ENCODE peak calls at places on chromosome 13, in six cellular contexts. Q, F, N, P, I and Z are unnamed samples.
A peak's percentile ranks its signal among the peaks of the same experiment; 100 is the strongest.

GRCh38 chr13:25677956-25678355 is 306.2 kb downstream of the ATP8A2 start:
- DNase-seq in Q (no peak), N (no peak), I (no peak), F (no peak), P (no peak), Z (no peak)

GRCh38 chr13:112583592-112584277 is 4.2 kb downstream of the TUBGCP3 start:
- DNase-seq in I (no peak), Q (no peak), P (no peak), N (no peak), F (no peak), Z (no peak)

GRCh38 chr13:66491241-66491640 is 738.9 kb downstream of the PCDH9 start:
- DNase-seq in Q (no peak), P (no peak), N (no peak), F (no peak), I (no peak), Z (no peak)

GRCh38 chr13:33204130-33204927 is 81.2 kb downstream of the STARD13 start:
- DNase-seq in P (peak; percentile 87), F (no peak), I (peak; percentile 63), N (no peak), Q (peak; percentile 36), Z (no peak)

GRCh38 chr13:72458701-72459100 is 268.7 kb downstream of the MZT1 start:
- DNase-seq in Q (no peak), P (no peak), I (no peak), F (no peak), N (peak; percentile 27), Z (peak; percentile 76)

GRCh38 chr13:89057862-89058261 is 1386.7 kb downstream of the SLITRK5 start:
- DNase-seq in Q (no peak), P (no peak), N (no peak), I (no peak), F (no peak), Z (no peak)

GRCh38 chr13:21933001-21933400 is 262.1 kb downstream of the FGF9 start:
- DNase-seq in Q (no peak), I (no peak), F (no peak), N (no peak), P (no peak), Z (no peak)

GRCh38 chr13:103066991-103067390 is 774 bp upstream of the SLC10A2 start:
- DNase-seq in I (peak; percentile 28), Q (no peak), F (no peak), P (no peak), N (no peak), Z (peak; percentile 11)

GRCh38 chr13:43232144-43232840 is 208.9 kb downstream of the DNAJC15 start:
- DNase-seq in I (no peak), N (peak; percentile 40), Q (no peak), P (no peak), F (no peak), Z (no peak)

GRCh38 chr13:24540236-24541126 is 27.9 kb upstream of the PARP4 start:
- DNase-seq in N (no peak), F (peak; percentile 71), P (no peak), Q (no peak), I (peak; percentile 51), Z (no peak)

GRCh38 chr13:32309812-32310706 is 5.1 kb downstream of the ZAR1L start:
- DNase-seq in F (no peak), Q (no peak), P (no peak), I (peak; percentile 47), N (peak; percentile 65), Z (peak; percentile 32)

GRCh38 chr13:43861863-43862262 is 17.7 kb downstream of the CCDC122 start:
- DNase-seq in P (no peak), Q (no peak), F (no peak), N (no peak), I (no peak), Z (no peak)

GRCh38 chr13:36297259-36297599 is 385 bp downstream of the CCDC169 start:
- DNase-seq in F (no peak), I (no peak), N (peak; percentile 15), Q (no peak), P (no peak), Z (no peak)

GRCh38 chr13:112141643-112142400 is 74.9 kb downstream of the SOX1 start:
- DNase-seq in I (no peak), Q (no peak), N (no peak), F (peak; percentile 41), P (peak; percentile 58), Z (no peak)

GRCh38 chr13:79491715-79492114 is 10.8 kb downstream of the NDFIP2 start:
- DNase-seq in F (no peak), N (peak; percentile 62), P (no peak), I (no peak), Q (no peak), Z (no peak)

GRCh38 chr13:49436890-49437289 is 7.0 kb downstream of the CAB39L start:
- DNase-seq in F (no peak), Q (no peak), N (peak; percentile 38), P (peak; percentile 69), I (no peak), Z (peak; percentile 8)

GRCh38 chr13:64662887-64663593 is 2567.1 kb downstream of the PCDH9 start:
- DNase-seq in F (no peak), P (no peak), Q (no peak), I (no peak), N (no peak), Z (no peak)

GRCh38 chr13:67308004-67308772 is 78.1 kb upstream of the PCDH9 start:
- DNase-seq in N (peak; percentile 79), P (no peak), I (no peak), F (no peak), Q (no peak), Z (no peak)

GRCh38 chr13:44305216-44305615 is 68.4 kb upstream of the SERP2 start:
- DNase-seq in I (no peak), F (no peak), N (no peak), P (no peak), Q (no peak), Z (no peak)

GRCh38 chr13:71021810-71022422 is 845.1 kb downstream of the DACH1 start:
- DNase-seq in N (no peak), P (no peak), F (no peak), Q (no peak), I (no peak), Z (no peak)

GRCh38 chr13:76596216-76596615 is 290.0 kb downstream of the KCTD12 start:
- DNase-seq in N (no peak), P (no peak), F (no peak), Q (no peak), I (no peak), Z (no peak)

GRCh38 chr13:28137556-28137955 is 789 bp upstream of the PAN3 start:
- DNase-seq in Q (no peak), F (no peak), P (no peak), N (peak; percentile 8), I (no peak), Z (no peak)

GRCh38 chr13:113903361-113903760 is 39.5 kb upstream of the GAS6 start:
- DNase-seq in F (no peak), P (peak; percentile 90), I (no peak), N (no peak), Q (peak; percentile 41), Z (no peak)

GRCh38 chr13:60661514-60661913 is 264.5 kb downstream of the TDRD3 start:
- DNase-seq in Q (no peak), N (no peak), I (no peak), F (no peak), P (no peak), Z (no peak)

GRCh38 chr13:27643334-27644158 is 21.9 kb downstream of the POLR1D start:
- DNase-seq in Q (no peak), F (no peak), I (no peak), N (no peak), P (no peak), Z (no peak)

GRCh38 chr13:37295573-37295972 is 190.1 kb upstream of the CSNK1A1L start:
- DNase-seq in I (no peak), Q (no peak), P (no peak), N (no peak), F (no peak), Z (no peak)

GRCh38 chr13:104327217-104327616 is 1261.0 kb upstream of the SLC10A2 start:
- DNase-seq in P (no peak), I (no peak), Q (no peak), N (no peak), F (no peak), Z (no peak)

GRCh38 chr13:44035400-44035799 is 155.7 kb downstream of the LACC1 start:
- DNase-seq in Q (no peak), F (no peak), N (no peak), I (no peak), P (no peak), Z (no peak)

GRCh38 chr13:102977471-102977870 is 88.7 kb downstream of the SLC10A2 start:
- DNase-seq in P (no peak), I (no peak), F (no peak), Q (no peak), N (no peak), Z (peak; percentile 69)

GRCh38 chr13:34748078-34748477 is 194.0 kb upstream of the NBEA start:
- DNase-seq in Q (no peak), N (no peak), P (peak; percentile 64), I (no peak), F (no peak), Z (no peak)

DNA sequence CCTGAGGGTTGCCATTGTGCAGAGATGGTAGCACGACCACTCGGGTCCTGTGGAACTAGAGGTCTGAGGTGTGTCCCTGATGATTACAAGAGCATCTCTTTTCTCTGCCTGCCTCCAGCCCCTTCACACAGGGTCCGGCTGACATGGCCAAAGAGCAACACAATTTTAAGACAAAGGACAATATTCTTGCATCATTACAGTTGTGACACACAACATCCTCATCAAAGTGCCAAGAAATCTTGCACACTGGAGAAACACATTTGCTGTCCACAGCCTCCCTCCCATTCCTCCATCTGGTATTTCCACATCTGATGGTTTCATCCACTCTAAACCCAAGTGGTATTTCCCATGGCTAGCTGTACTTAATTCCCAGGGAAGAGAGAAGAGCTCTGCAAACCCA is 12.8 kb downstream of the COL4A1 start:
- DNase-seq in N (no peak), F (no peak), Q (no peak), P (peak; percentile 54), I (no peak), Z (no peak)
- H3K4me1 ChIP-seq in N (no peaks in the 10 kb centered on the region), F (no peaks in the 10 kb centered on the region), Q (peaks cover 31% of the 10 kb centered on the region), P (peaks cover 98% of the 10 kb centered on the region), I (peaks cover 5% of the 10 kb centered on the region), Z (no peaks in the 10 kb centered on the region)

DNA sequence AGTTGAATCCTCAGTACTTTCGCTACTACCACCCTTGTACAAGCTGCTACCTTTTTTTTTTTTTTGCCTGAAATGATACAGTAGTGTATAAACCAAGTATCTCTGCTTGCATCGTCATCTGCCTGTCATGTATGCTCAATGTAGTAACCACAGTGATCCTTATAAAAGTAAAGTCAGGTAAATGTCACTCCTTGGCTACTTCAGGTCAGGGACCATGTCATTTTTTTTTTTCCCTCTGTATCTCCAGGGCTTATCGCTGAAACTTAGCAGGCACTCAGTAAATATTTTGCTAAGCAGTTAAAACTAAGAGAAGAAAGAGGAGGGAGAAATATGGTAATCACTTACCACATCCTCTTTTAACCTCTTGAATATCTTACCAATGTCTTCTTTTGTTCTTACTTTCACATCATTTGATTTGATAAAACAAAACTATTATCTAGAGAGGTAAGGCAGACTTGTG is 96.8 kb upstream of the KLF12 start:
- DNase-seq in Q (no peak), N (no peak), P (no peak), I (no peak), F (no peak), Z (no peak)
- H3K4me3 ChIP-seq in Q (no peak overlapping the region), N (no peak overlapping the region), P (no peak overlapping the region), I (no peak overlapping the region), F (no peak overlapping the region), Z (no peak overlapping the region)

GRCh38 chr13:100301418-100301817 is 212.5 kb downstream of the PCCA start:
- DNase-seq in Q (no peak), P (no peak), I (peak; percentile 24), F (no peak), N (no peak), Z (no peak)
- H3K36me3 ChIP-seq in Q (no peaks in the 10 kb centered on the region), P (no peaks in the 10 kb centered on the region), I (peaks cover 13% of the 10 kb centered on the region), F (no peaks in the 10 kb centered on the region), N (no peaks in the 10 kb centered on the region), Z (no peaks in the 10 kb centered on the region)

GRCh38 chr13:82766732-82767321 is 1115.4 kb downstream of the SLITRK1 start:
- DNase-seq in N (no peak), P (no peak), F (no peak), I (no peak), Q (no peak), Z (no peak)
- H3K4me1 ChIP-seq in N (no peaks in the 10 kb centered on the region), P (no peaks in the 10 kb centered on the region), F (no peaks in the 10 kb centered on the region), I (no peaks in the 10 kb centered on the region), Q (no peaks in the 10 kb centered on the region), Z (no peaks in the 10 kb centered on the region)